ENCODE peak calls at places on chromosomes 6 and 20, in seven cellular contexts. R, U, V, K, F, I and E are unnamed samples.

GRCh38 chr20:48463916-48464315 is 363.9 kb downstream of the PREX1 start:
- DNase-seq in R (no peak), U (peak), V (no peak), K (no peak), F (no peak), I (peak), E (no peak)

GRCh38 chr6:7051780-7052440 is 55.9 kb upstream of the RREB1 start:
- DNase-seq in R (peak), U (peak), V (peak), K (peak), F (peak), I (peak), E (no peak)

GRCh38 chr20:31675828-31676533 is 38.3 kb downstream of the COX4I2 start:
- DNase-seq in R (no peak), U (peak), V (no peak), K (peak), F (no peak), I (peak), E (peak)

GRCh38 chr20:62667530-62668440 is 25.5 kb downstream of the SLCO4A1 start:
- DNase-seq in R (no peak), U (no peak), V (no peak), K (no peak), F (no peak), I (no peak), E (no peak)

GRCh38 chr6:30378290-30378937 is 33.5 kb downstream of the RPP21 start:
- DNase-seq in R (no peak), U (no peak), V (no peak), K (no peak), F (no peak), I (no peak), E (no peak)

GRCh38 chr20:34402461-34402860 is 39.4 kb downstream of the ITCH start:
- DNase-seq in R (no peak), U (no peak), V (no peak), K (no peak), F (no peak), I (no peak), E (no peak)

GRCh38 chr20:46308258-46309157 is at the start of gene CDH22:
- DNase-seq in R (peak), U (peak), V (peak), K (no peak), F (peak), I (no peak), E (no peak)

GRCh38 chr20:39112196-39112743 is 150.1 kb downstream of the DHX35 start:
- DNase-seq in R (peak), U (no peak), V (no peak), K (no peak), F (peak), I (no peak), E (no peak)

GRCh38 chr6:69835414-69836179 is 30.8 kb upstream of the COL19A1 start:
- DNase-seq in R (peak), U (peak), V (no peak), K (no peak), F (peak), I (no peak), E (no peak)

GRCh38 chr6:41237128-41237527 is 9.0 kb downstream of the TREML4 start:
- DNase-seq in R (no peak), U (no peak), V (no peak), K (no peak), F (no peak), I (no peak), E (no peak)

GRCh38 chr20:46699651-46700359 is 9.6 kb upstream of the SLC2A10 start:
- DNase-seq in R (peak), U (no peak), V (no peak), K (no peak), F (no peak), I (no peak), E (no peak)

GRCh38 chr6:6753301-6753700 is 164.8 kb downstream of the LY86 start:
- DNase-seq in R (no peak), U (no peak), V (no peak), K (no peak), F (no peak), I (no peak), E (no peak)

GRCh38 chr20:12053348-12053747 is 135.7 kb downstream of the BTBD3 start:
- DNase-seq in R (no peak), U (no peak), V (no peak), K (no peak), F (peak), I (no peak), E (peak)

GRCh38 chr20:55567826-55568225 is 437.5 kb downstream of the CBLN4 start:
- DNase-seq in R (no peak), U (peak), V (no peak), K (no peak), F (no peak), I (no peak), E (no peak)

GRCh38 chr20:31760457-31761240 is 21.6 kb downstream of the TPX2 start:
- DNase-seq in R (no peak), U (no peak), V (no peak), K (no peak), F (no peak), I (no peak), E (no peak)